ENCODE peak calls at places on chromosomes 13 and 19, in four cellular contexts. O is RKO, U is ACHN, I is cardiac fibroblast. N is an unnamed sample.

GRCh38 chr13:95030948-95031347 is 270.3 kb downstream of the ABCC4 start:
- DNase-seq in I (no peak), U (no peak), O (no peak), N (no peak)

GRCh38 chr13:110018009-110018408 is 231.6 kb upstream of the IRS2 start:
- DNase-seq in I (no peak), U (no peak), O (no peak), N (no peak)

GRCh38 chr13:95091755-95092154 is 209.5 kb downstream of the ABCC4 start:
- DNase-seq in I (no peak), O (no peak), U (no peak), N (no peak)

GRCh38 chr19:55305491-55305890 is 19.6 kb downstream of the TMEM150B start:
- DNase-seq in O (peak; percentile 31), I (peak; percentile 41), U (peak; percentile 35), N (peak; percentile 46)

GRCh38 chr13:98869408-98870090 is 108.3 kb downstream of the DOCK9 start:
- DNase-seq in I (peak; percentile 49), U (no peak), O (peak; percentile 8), N (no peak)

GRCh38 chr19:12156254-12157058 is at the start of gene ZNF625:
- DNase-seq in O (no peak), I (peak; percentile 81), U (no peak), N (no peak)

GRCh38 chr19:2922987-2923386 is 21.8 kb downstream of the ZNF77 start:
- DNase-seq in U (no peak), I (no peak), O (peak; percentile 27), N (no peak)

GRCh38 chr13:44755872-44756271 is 179.7 kb upstream of the TSC22D1 start:
- DNase-seq in O (peak; percentile 52), I (peak; percentile 66), U (peak; percentile 62), N (peak; percentile 50)

GRCh38 chr13:34410653-34411052 is 531.4 kb upstream of the NBEA start:
- DNase-seq in U (no peak), O (no peak), I (no peak), N (no peak)

GRCh38 chr19:39969681-39970423 is 1.1 kb upstream of the PSMC4 start:
- DNase-seq in U (no peak), O (peak; percentile 21), I (peak; percentile 4), N (no peak)

GRCh38 chr19:37931941-37932655 is 25.1 kb downstream of the SIPA1L3 start:
- DNase-seq in I (peak; percentile 51), U (peak; percentile 95), O (no peak), N (peak; percentile 96)

GRCh38 chr19:7272856-7273578 is 21.2 kb downstream of the INSR start:
- DNase-seq in I (peak; percentile 21), O (no peak), U (no peak), N (no peak)

GRCh38 chr19:30229524-30230174 is 142.5 kb upstream of the ZNF536 start:
- DNase-seq in O (no peak), I (no peak), U (no peak), N (no peak)

GRCh38 chr19:3403489-3404323 is 37.3 kb downstream of the NFIC start:
- DNase-seq in U (no peak), I (peak; percentile 92), O (no peak), N (no peak)

GRCh38 chr13:39451860-39452301 is 151.1 kb downstream of the LHFPL6 start:
- DNase-seq in I (peak; percentile 58), U (no peak), O (no peak), N (no peak)

GRCh38 chr19:48962029-48962848 is 2.9 kb upstream of the FTL start:
- DNase-seq in O (peak; percentile 75), I (peak; percentile 56), U (peak; percentile 55), N (peak; percentile 85)

GRCh38 chr13:51996660-51997059 is 14.6 kb downstream of the ATP7B start:
- DNase-seq in O (no peak), I (no peak), U (no peak), N (no peak)

GRCh38 chr13:77480071-77480470 is 55.4 kb upstream of the SCEL start:
- DNase-seq in U (no peak), O (no peak), I (no peak), N (no peak)

GRCh38 chr19:33292595-33293254 is 9.6 kb downstream of the CEBPA start:
- DNase-seq in I (no peak), O (no peak), U (no peak), N (no peak)